ENCODE peak calls at places on chromosomes 2 and 18, in ten cellular contexts. O is left ventricle myocardium inferior, J is fibroblast of villous mesenchyme, A is A549, I is foreskin fibroblast, M is AG09319, Z is fibroblast of mammary gland, U is epithelial cell of esophagus, G is lung, E is GM12864. K is an unnamed sample.

GRCh38 chr18:76572517-76573247 is 77.6 kb upstream of the ZNF516 start:
- DNase-seq in J (peak), G (no peak), O (no peak), U (peak), E (no peak), I (peak), Z (no peak), A (no peak), M (no peak), K (no peak)

GRCh38 chr2:8833863-8834262 is 3.5 kb downstream of the KIDINS220 start:
- DNase-seq in I (no peak), U (no peak), M (no peak), G (no peak), O (no peak), Z (no peak), E (no peak), J (no peak), A (no peak), K (no peak)

GRCh38 chr2:3535794-3536681 is 16.7 kb upstream of the ADI1 start:
- DNase-seq in U (peak), G (peak), O (peak), M (peak), I (peak), E (no peak), Z (peak), J (peak), A (no peak), K (peak)

GRCh38 chr18:54359233-54359632 is 1.5 kb downstream of the C18orf54 start:
- DNase-seq in E (no peak), G (no peak), M (no peak), A (no peak), J (peak), Z (peak), O (no peak), U (no peak), I (peak), K (no peak)

GRCh38 chr2:120775261-120775660 is 39.6 kb downstream of the GLI2 start:
- DNase-seq in A (no peak), U (no peak), Z (no peak), J (no peak), M (no peak), I (no peak), O (peak), E (no peak), G (no peak), K (peak)

GRCh38 chr18:76821356-76821874 is 942 bp upstream of the ZNF236 start:
- DNase-seq in G (no peak), J (no peak), E (no peak), I (no peak), U (no peak), A (no peak), O (no peak), Z (no peak), M (no peak), K (no peak)

GRCh38 chr18:60404686-60405085 is 32.1 kb upstream of the MC4R start:
- DNase-seq in Z (no peak), O (no peak), U (no peak), E (no peak), M (no peak), J (no peak), G (no peak), I (no peak), A (no peak), K (no peak)

GRCh38 chr2:86622878-86623548 is 652 bp downstream of the RNF103 start:
- DNase-seq in E (no peak), J (peak), I (no peak), O (peak), G (peak), M (no peak), Z (no peak), A (peak), U (peak), K (peak)

GRCh38 chr2:221635949-221636348 is 63.8 kb upstream of the EPHA4 start:
- DNase-seq in U (peak), E (no peak), O (no peak), M (no peak), I (no peak), A (peak), Z (no peak), G (peak), J (no peak), K (no peak)

GRCh38 chr2:218281449-218281848 is 10.9 kb downstream of the TMBIM1 start:
- DNase-seq in U (peak), I (no peak), Z (peak), M (no peak), E (no peak), O (no peak), A (no peak), G (no peak), J (no peak), K (no peak)

GRCh38 chr2:129934044-129934822 is 45.2 kb upstream of the RAB6C start:
- DNase-seq in Z (no peak), O (no peak), G (no peak), M (no peak), J (no peak), E (no peak), I (peak), U (no peak), A (no peak), K (no peak)

GRCh38 chr2:182134201-182134600 is 148.5 kb downstream of the PPP1R1C start:
- DNase-seq in U (no peak), G (no peak), O (no peak), A (no peak), E (no peak), M (no peak), J (no peak), Z (no peak), I (no peak), K (no peak)

GRCh38 chr2:25833566-25833965 is 44.7 kb downstream of the ASXL2 start:
- DNase-seq in E (no peak), G (no peak), O (no peak), M (no peak), A (no peak), J (no peak), Z (no peak), I (no peak), U (peak), K (no peak)

GRCh38 chr2:42102606-42103450 is 55.0 kb downstream of the PKDCC start:
- DNase-seq in O (peak), M (no peak), A (no peak), E (no peak), I (no peak), U (no peak), Z (no peak), G (peak), J (peak), K (peak)

GRCh38 chr18:24142376-24142775 is 3.5 kb downstream of the CABYR start:
- DNase-seq in Z (no peak), O (no peak), A (no peak), G (no peak), E (no peak), M (no peak), U (no peak), I (no peak), J (no peak), K (no peak)

GRCh38 chr2:237322564-237322963 is 91.4 kb downstream of the COL6A3 start:
- DNase-seq in M (no peak), I (no peak), A (peak), G (no peak), J (no peak), U (peak), E (no peak), Z (no peak), O (no peak), K (no peak)

GRCh38 chr2:90069290-90069894 is 1377.9 kb downstream of the RPIA start:
- DNase-seq in E (no peak), Z (peak), M (peak), I (no peak), A (peak), O (no peak), G (no peak), U (peak), J (no peak), K (no peak)

GRCh38 chr2:235762832-235763598 is 269.2 kb downstream of the AGAP1 start:
- DNase-seq in M (no peak), U (no peak), Z (no peak), O (no peak), J (no peak), I (peak), G (no peak), E (no peak), A (no peak), K (no peak)

GRCh38 chr18:34707670-34708069 is 2.4 kb upstream of the DTNA start:
- DNase-seq in E (no peak), O (no peak), A (peak), M (peak), U (peak), G (peak), J (peak), I (peak), Z (peak), K (peak)

GRCh38 chr2:20616341-20616871 is 34.5 kb downstream of the HS1BP3 start:
- DNase-seq in M (no peak), E (no peak), A (no peak), J (no peak), U (no peak), Z (no peak), I (no peak), O (peak), G (no peak), K (no peak)

GRCh38 chr2:54483426-54483825 is 27.3 kb downstream of the SPTBN1 start:
- DNase-seq in U (peak), J (peak), M (no peak), Z (peak), I (peak), G (no peak), O (no peak), E (no peak), A (peak), K (no peak)

GRCh38 chr2:232420463-232421188 is 14.0 kb downstream of the ALPG start:
- DNase-seq in G (no peak), Z (no peak), A (peak), J (peak), U (peak), M (no peak), E (no peak), O (no peak), I (peak), K (no peak)

GRCh38 chr18:78403371-78403770 is 576.2 kb upstream of the SALL3 start:
- DNase-seq in J (no peak), G (no peak), A (no peak), O (no peak), U (no peak), E (no peak), M (no peak), I (no peak), Z (no peak), K (no peak)

GRCh38 chr2:160368988-160369935 is 124.3 kb downstream of the RBMS1 start:
- DNase-seq in J (peak), U (no peak), A (no peak), Z (peak), E (no peak), G (no peak), M (peak), O (no peak), I (peak), K (no peak)

GRCh38 chr2:9952286-9952737 is 819 bp downstream of the GRHL1 start:
- DNase-seq in A (no peak), J (no peak), M (no peak), E (no peak), I (no peak), O (no peak), G (no peak), U (no peak), Z (no peak), K (no peak)

GRCh38 chr2:202373490-202373889 is 2.6 kb upstream of the BMPR2 start:
- DNase-seq in O (no peak), Z (peak), E (no peak), M (no peak), U (peak), G (no peak), A (no peak), J (peak), I (peak), K (no peak)

GRCh38 chr2:168626610-168627009 is 170.5 kb downstream of the CERS6 start:
- DNase-seq in E (no peak), O (no peak), Z (no peak), J (no peak), M (no peak), U (no peak), I (no peak), G (no peak), A (no peak), K (no peak)

GRCh38 chr2:181984060-181984459 is 1.6 kb upstream of the PPP1R1C start:
- DNase-seq in A (no peak), I (peak), J (no peak), O (no peak), M (no peak), Z (no peak), U (no peak), G (no peak), E (no peak), K (no peak)

GRCh38 chr2:101223814-101224231 is 28.9 kb upstream of the CNOT11 start:
- DNase-seq in Z (no peak), A (no peak), O (no peak), U (no peak), I (peak), E (peak), M (no peak), J (peak), G (no peak), K (no peak)

GRCh38 chr2:236582968-236583367 is 13.3 kb downstream of the ACKR3 start:
- DNase-seq in I (no peak), O (no peak), U (no peak), J (no peak), Z (no peak), G (no peak), E (no peak), M (no peak), A (no peak), K (no peak)

GRCh38 chr2:102238039-102238756 is 51.4 kb downstream of the IL1RL2 start:
- DNase-seq in J (peak), Z (peak), M (no peak), U (no peak), O (peak), E (no peak), A (no peak), G (no peak), I (peak), K (no peak)

GRCh38 chr2:222024934-222025890 is 273.6 kb downstream of the PAX3 start:
- DNase-seq in I (peak), J (peak), Z (peak), E (no peak), A (peak), U (peak), M (no peak), O (no peak), G (no peak), K (no peak)

GRCh38 chr18:49778826-49779465 is 34.4 kb downstream of the ACAA2 start:
- DNase-seq in A (no peak), U (peak), M (no peak), E (no peak), Z (peak), G (no peak), J (peak), I (no peak), O (no peak), K (no peak)

GRCh38 chr2:119177171-119177837 is 18.8 kb upstream of the C1QL2 start:
- DNase-seq in O (no peak), M (no peak), G (no peak), Z (no peak), A (no peak), I (no peak), J (no peak), U (no peak), E (no peak), K (no peak)

GRCh38 chr2:20496477-20496876 is 49.6 kb downstream of the RHOB start:
- DNase-seq in A (no peak), Z (no peak), G (no peak), E (no peak), J (no peak), O (no peak), M (no peak), U (peak), I (no peak), K (no peak)

GRCh38 chr2:3354986-3355385 is 22.6 kb downstream of the EIPR1 start:
- DNase-seq in I (no peak), J (no peak), Z (no peak), A (no peak), E (no peak), O (no peak), M (no peak), G (no peak), U (no peak), K (no peak)

GRCh38 chr2:30915485-30915884 is 108.2 kb upstream of the CAPN13 start:
- DNase-seq in J (no peak), O (peak), Z (no peak), M (no peak), G (peak), I (peak), U (peak), A (no peak), E (no peak), K (peak)
- TF ChIP-seq CTCF in J (no peak), O (peak), Z (no peak), M (peak), G (peak), I (peak), U (peak), A (no peak), E (peak), K (peak)

GRCh38 chr2:23545391-23545790 is 160.4 kb downstream of the KLHL29 start:
- DNase-seq in G (no peak), J (peak), M (no peak), O (no peak), U (peak), Z (peak), A (peak), E (no peak), I (peak), K (no peak)
- TF ChIP-seq CTCF in G (no peak), J (no peak), M (no peak), O (no peak), U (no peak), Z (no peak), A (no peak), E (no peak), I (no peak), K (no peak)

GRCh38 chr2:186728631-186729030 is 34.8 kb downstream of the FAM171B start:
- DNase-seq in E (no peak), G (no peak), U (no peak), J (no peak), A (no peak), I (no peak), O (no peak), Z (no peak), M (no peak), K (no peak)

GRCh38 chr2:186734957-186735734 is 41.3 kb downstream of the FAM171B start:
- DNase-seq in U (no peak), M (no peak), O (no peak), G (no peak), E (no peak), Z (no peak), I (no peak), A (no peak), J (no peak), K (no peak)

GRCh38 chr2:186737737-186738508 is 44.1 kb downstream of the FAM171B start:
- DNase-seq in Z (no peak), U (no peak), I (no peak), A (no peak), G (no peak), E (no peak), M (no peak), J (no peak), O (no peak), K (no peak)

GRCh38 chr2:186733414-186733813 is 39.6 kb downstream of the FAM171B start:
- DNase-seq in Z (no peak), E (no peak), J (no peak), U (no peak), G (no peak), A (no peak), O (no peak), I (no peak), M (no peak), K (no peak)

GRCh38 chr2:186732843-186733242 is 39.0 kb downstream of the FAM171B start:
- DNase-seq in G (no peak), J (no peak), M (no peak), E (no peak), A (no peak), U (no peak), O (no peak), Z (no peak), I (no peak), K (no peak)
- TF ChIP-seq CTCF in G (no peak), J (no peak), M (no peak), E (no peak), A (no peak), U (no peak), O (no peak), Z (no peak), I (no peak), K (no peak)

DNA sequence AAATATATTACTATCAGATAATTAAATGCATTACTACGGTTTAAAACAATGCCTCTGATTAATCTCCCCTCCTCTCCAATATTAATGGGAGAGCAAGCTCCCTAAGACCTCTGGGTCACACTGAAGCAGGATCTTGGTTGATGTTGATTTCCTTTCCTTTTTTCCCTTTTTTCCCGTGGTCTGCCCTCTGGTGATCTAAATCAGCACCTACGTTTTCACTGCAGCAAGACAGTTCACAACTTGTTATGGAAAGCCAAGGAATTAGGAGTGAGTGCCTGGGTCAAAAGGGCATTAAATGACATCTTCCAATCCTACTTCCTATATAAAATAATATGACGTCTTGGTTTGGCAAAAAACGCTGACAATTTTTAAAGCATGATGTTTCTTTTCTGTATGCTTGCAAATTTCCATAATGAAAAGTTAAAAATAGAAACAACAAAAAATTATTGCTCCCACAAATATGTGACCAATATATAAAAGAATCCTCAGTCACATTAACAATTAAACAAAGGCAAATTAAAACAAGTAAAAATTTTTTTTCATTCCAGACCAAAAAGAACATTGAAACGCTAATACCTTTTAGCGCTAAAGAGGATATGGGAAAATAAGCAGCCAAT is 7.9 kb upstream of the CFAP36 start:
- DNase-seq in M (no peak), E (no peak), G (no peak), J (peak), U (peak), A (peak), O (no peak), Z (peak), I (peak), K (no peak)
- TF ChIP-seq CTCF in M (peak), E (peak), G (no peak), J (peak), U (peak), A (peak), O (peak), Z (peak), I (peak), K (no peak)

K was measured in heart right ventricle.